ENCODE peak calls at places on chromosomes 7 and 10, in ten cellular contexts. M, C, B, I, E, H, G, U, R and F are unnamed samples.

GRCh38 chr7:27161721-27162547 is 3.4 kb downstream of the HOXA9 start:
- DNase-seq in M (no peak), C (peak; percentile 51), B (peak; percentile 35), I (no peak), E (no peak), H (no peak), G (no peak), U (no peak), R (no peak), F (peak; percentile 69)

GRCh38 chr7:3482147-3482921 is 181.3 kb downstream of the SDK1 start:
- DNase-seq in M (peak; percentile 89), C (peak; percentile 42), B (peak; percentile 80), I (no peak), E (peak; percentile 62), H (peak; percentile 70), G (no peak), U (no peak), R (peak; percentile 59), F (no peak)

GRCh38 chr7:70474639-70475234 is 657.2 kb upstream of the GALNT17 start:
- DNase-seq in M (no peak), C (no peak), B (no peak), I (no peak), E (no peak), H (no peak), G (no peak), U (no peak), R (no peak), F (no peak)

GRCh38 chr7:24963218-24963617 is 16.8 kb downstream of the OSBPL3 start:
- DNase-seq in M (no peak), C (no peak), B (no peak), I (no peak), E (no peak), H (no peak), G (no peak), U (no peak), R (peak; percentile 67), F (peak; percentile 74)

GRCh38 chr10:86655596-86655995 is 1.2 kb downstream of the OPN4 start:
- DNase-seq in M (no peak), C (no peak), B (no peak), I (no peak), E (no peak), H (no peak), G (peak; percentile 22), U (no peak), R (no peak), F (peak; percentile 13)

GRCh38 chr7:112665709-112666108 is 124.5 kb downstream of the TMEM168 start:
- DNase-seq in M (peak; percentile 77), C (peak; percentile 24), B (peak; percentile 56), I (no peak), E (peak; percentile 4), H (no peak), G (no peak), U (no peak), R (peak; percentile 25), F (no peak)

GRCh38 chr10:4054651-4055435 is 269.8 kb upstream of the KLF6 start:
- DNase-seq in M (no peak), C (no peak), B (no peak), I (no peak), E (no peak), H (no peak), G (no peak), U (no peak), R (no peak), F (no peak)

GRCh38 chr7:132498319-132498718 is 78.0 kb downstream of the PLXNA4 start:
- DNase-seq in M (no peak), C (no peak), B (no peak), I (no peak), E (no peak), H (no peak), G (no peak), U (no peak), R (no peak), F (no peak)

GRCh38 chr10:3976718-3977117 is 191.7 kb upstream of the KLF6 start:
- DNase-seq in M (no peak), C (no peak), B (no peak), I (no peak), E (no peak), H (no peak), G (no peak), U (no peak), R (no peak), F (no peak)

GRCh38 chr10:533186-533585 is 156.3 kb downstream of the DIP2C start:
- DNase-seq in M (no peak), C (no peak), B (no peak), I (no peak), E (no peak), H (no peak), G (no peak), U (no peak), R (no peak), F (no peak)

GRCh38 chr7:151662291-151662690 is 142.6 kb upstream of the RHEB start:
- DNase-seq in M (peak; percentile 24), C (no peak), B (no peak), I (no peak), E (no peak), H (no peak), G (no peak), U (no peak), R (no peak), F (peak; percentile 29)

GRCh38 chr7:56491636-56492425 is 375.6 kb upstream of the NUPR2 start:
- DNase-seq in M (no peak), C (no peak), B (no peak), I (no peak), E (no peak), H (no peak), G (no peak), U (no peak), R (no peak), F (no peak)

GRCh38 chr10:120983721-120984120 is 132.6 kb downstream of the WDR11 start:
- DNase-seq in M (no peak), C (no peak), B (no peak), I (no peak), E (no peak), H (no peak), G (no peak), U (no peak), R (no peak), F (no peak)

GRCh38 chr10:103193820-103194529 is 903 bp upstream of the NT5C2 start:
- DNase-seq in M (peak; percentile 67), C (no peak), B (no peak), I (no peak), E (no peak), H (no peak), G (no peak), U (no peak), R (peak; percentile 46), F (no peak)

DNA sequence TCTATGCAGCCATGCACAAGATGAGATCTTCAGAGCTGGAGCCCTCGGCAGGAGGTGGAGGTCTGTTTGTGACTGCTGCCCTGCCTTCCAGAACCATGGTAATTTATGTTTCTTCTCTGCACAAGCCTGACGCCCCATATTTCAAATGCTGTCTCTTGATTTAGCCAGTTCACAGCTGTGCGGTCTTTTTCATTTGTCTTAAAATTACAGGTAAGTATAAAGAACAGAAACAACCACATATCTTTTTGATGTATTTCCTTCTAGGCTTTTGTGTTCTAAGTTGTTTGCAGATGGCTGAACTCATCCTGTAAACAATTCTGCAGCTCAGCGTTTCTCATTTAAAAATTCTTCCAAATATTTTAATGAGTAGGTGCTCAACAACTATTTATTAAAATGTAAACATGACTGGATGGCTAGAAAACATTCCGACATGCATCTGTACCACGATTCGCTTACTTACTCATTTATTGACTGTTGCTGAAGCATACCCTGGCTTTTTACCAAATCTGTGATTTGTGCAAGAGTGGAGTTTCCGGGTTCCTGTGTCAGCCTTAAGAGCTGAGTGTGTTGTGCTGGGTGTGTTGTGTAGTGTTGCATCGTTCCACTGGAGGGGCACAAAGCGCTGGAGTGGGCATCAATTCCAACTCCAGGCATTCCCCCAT is 58.9 kb downstream of the PIP4K2A start:
- DNase-seq in M (no peak), C (peak; percentile 71), B (no peak), I (no peak), E (peak; percentile 70), H (peak; percentile 81), G (no peak), U (no peak), R (peak; percentile 81), F (no peak)
- TF ChIP-seq CTCF in M (no peak), C (no peak), B (no peak), I (no peak), E (no peak), H (no peak), G (no peak), U (no peak), R (no peak), F (no peak)

DNA sequence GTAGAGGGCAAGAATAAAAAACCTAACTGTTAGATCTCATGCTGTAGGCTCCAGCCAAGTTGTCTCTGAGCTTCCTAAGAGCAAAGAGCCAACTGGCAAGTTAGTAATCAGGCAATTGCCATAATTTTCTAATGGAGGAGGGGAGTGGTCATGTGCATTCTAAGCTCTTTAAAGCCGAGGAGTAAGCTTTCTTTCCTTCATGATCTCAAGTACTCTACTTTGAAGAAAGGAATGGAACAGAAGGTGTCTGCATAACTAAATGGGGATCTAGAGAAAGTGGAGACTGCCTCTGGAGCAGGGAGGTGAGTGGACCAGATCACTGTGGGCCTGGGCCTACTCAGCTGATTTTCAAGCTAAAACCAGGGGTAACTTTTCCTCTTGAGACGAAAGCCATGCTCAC is 37.7 kb upstream of the TOMM7 start:
- DNase-seq in M (peak; percentile 56), C (no peak), B (no peak), I (no peak), E (no peak), H (no peak), G (no peak), U (no peak), R (no peak), F (no peak)
- H3K27ac ChIP-seq in M (no peak overlapping the region), C (peak overlapping the region; percentile 99), B (no peak overlapping the region), I (peak overlapping the region; percentile 78), E (peak overlapping the region; percentile 97), H (no peak overlapping the region), G (peak overlapping the region; percentile 59), U (peak overlapping the region; percentile 90), R (peak overlapping the region; percentile 92), F (peak overlapping the region; percentile 42)

DNA sequence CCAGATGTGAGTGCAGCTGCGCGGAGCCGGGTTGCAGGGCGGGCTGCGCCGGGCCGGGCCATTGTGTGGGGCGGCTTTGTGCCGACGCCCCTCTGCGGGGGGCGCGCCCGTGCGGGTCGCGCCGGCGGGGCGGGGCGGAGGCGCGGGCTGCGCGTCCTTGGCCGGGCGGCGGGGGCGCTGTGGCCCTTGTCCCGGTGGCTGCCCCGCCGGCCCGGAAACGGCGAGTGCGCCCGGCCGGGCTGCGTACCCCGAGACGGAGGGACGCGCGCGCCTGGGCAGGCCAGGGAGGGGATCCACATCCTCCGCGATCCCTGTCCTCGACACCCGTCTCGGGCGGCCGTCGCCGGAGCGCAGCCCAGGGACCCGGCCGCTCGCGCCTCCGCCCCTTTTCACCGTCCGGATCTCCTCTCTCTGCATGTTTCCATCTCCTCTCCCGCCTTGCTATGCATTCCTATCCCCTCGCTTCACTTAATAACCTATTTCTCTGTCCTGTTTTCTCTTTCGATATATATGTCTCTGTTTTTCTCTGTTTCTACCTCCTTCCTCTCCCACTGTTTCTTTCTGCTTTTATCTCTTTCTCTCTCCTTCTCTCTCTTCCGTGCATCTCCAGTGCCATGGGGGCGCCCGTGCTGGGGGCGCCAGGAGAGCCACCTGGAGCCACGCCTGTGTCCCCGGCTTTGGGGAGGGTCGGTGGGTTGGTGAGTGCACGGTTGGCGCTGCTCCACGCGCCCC is 765 bp downstream of the PFKFB3 start:
- DNase-seq in M (peak; percentile 88), C (peak; percentile 50), B (peak; percentile 77), I (no peak), E (peak; percentile 80), H (no peak), G (no peak), U (no peak), R (peak; percentile 50), F (peak; percentile 76)
- TF ChIP-seq CTCF in M (peak; percentile 59), C (peak; percentile 10), B (peak; percentile 49), I (no peak), E (peak; percentile 67), H (peak; percentile 53), G (no peak), U (peak; percentile 42), R (no peak), F (peak; percentile 62)

GRCh38 chr7:35605760-35606159 is 89.2 kb downstream of the HERPUD2 start:
- DNase-seq in M (no peak), C (peak; percentile 43), B (no peak), I (no peak), E (peak; percentile 8), H (no peak), G (no peak), U (no peak), R (peak; percentile 72), F (no peak)
- H3K27ac ChIP-seq in M (no peak overlapping the region), C (no peak overlapping the region), B (no peak overlapping the region), I (no peak overlapping the region), E (no peak overlapping the region), H (no peak overlapping the region), G (no peak overlapping the region), U (no peak overlapping the region), R (no peak overlapping the region), F (no peak overlapping the region)